ENCODE peak calls at places on chromosomes 13 and 19, in ten cellular contexts. F is uterus, R is GM12892, K is IMR-90, E is upper lobe of left lung, B is tibial nerve, O is body of pancreas, U is Peyer's patch, M is HepG2, Y is right lobe of liver. W is an unnamed sample.

GRCh38 chr19:39679791-39680168 is 24.1 kb downstream of the LGALS16 start:
- DNase-seq in F (no peak), R (no peak), K (no peak), E (no peak), B (no peak), O (no peak), U (no peak), M (no peak), Y (no peak), W (no peak)

GRCh38 chr19:38713227-38713649 is 31.0 kb downstream of the CAPN12 start:
- DNase-seq in F (peak), R (no peak), K (peak), E (peak), B (peak), O (peak), U (no peak), M (no peak), Y (peak), W (peak)

GRCh38 chr13:44746690-44747089 is 170.6 kb upstream of the TSC22D1 start:
- DNase-seq in F (no peak), R (no peak), K (peak), E (no peak), B (no peak), O (no peak), U (no peak), M (no peak), Y (no peak), W (no peak)

GRCh38 chr13:69999875-70000274 is 107.8 kb upstream of the ATXN8OS start:
- DNase-seq in F (no peak), R (no peak), K (no peak), E (no peak), B (no peak), O (no peak), U (no peak), M (no peak), Y (no peak), W (no peak)

GRCh38 chr13:32107474-32107873 is 75.9 kb downstream of the FRY start:
- DNase-seq in F (no peak), R (no peak), K (no peak), E (no peak), B (no peak), O (no peak), U (no peak), M (no peak), Y (no peak), W (no peak)

GRCh38 chr13:76944457-76944856 is 3.9 kb upstream of the ACOD1 start:
- DNase-seq in F (no peak), R (no peak), K (peak), E (no peak), B (peak), O (no peak), U (no peak), M (no peak), Y (no peak), W (no peak)

GRCh38 chr19:13165091-13165997 is 15.1 kb downstream of the IER2 start:
- DNase-seq in F (no peak), R (no peak), K (no peak), E (no peak), B (no peak), O (no peak), U (no peak), M (no peak), Y (no peak), W (no peak)

GRCh38 chr13:47719164-47719563 is 281.9 kb downstream of the SUCLA2 start:
- DNase-seq in F (no peak), R (no peak), K (no peak), E (no peak), B (no peak), O (no peak), U (no peak), M (no peak), Y (no peak), W (no peak)

GRCh38 chr19:13459351-13459750 is 46.9 kb downstream of the CACNA1A start:
- DNase-seq in F (no peak), R (no peak), K (no peak), E (no peak), B (no peak), O (no peak), U (no peak), M (no peak), Y (no peak), W (no peak)

GRCh38 chr19:10871711-10872550 is 578 bp downstream of the CARM1 start:
- DNase-seq in F (peak), R (no peak), K (no peak), E (peak), B (no peak), O (peak), U (peak), M (no peak), Y (peak), W (peak)

GRCh38 chr13:48790996-48791395 is 137.3 kb downstream of the CYSLTR2 start:
- DNase-seq in F (no peak), R (no peak), K (no peak), E (no peak), B (no peak), O (no peak), U (no peak), M (no peak), Y (no peak), W (no peak)

GRCh38 chr13:81142306-81142999 is 801.5 kb upstream of the SPRY2 start:
- DNase-seq in F (no peak), R (no peak), K (no peak), E (no peak), B (no peak), O (no peak), U (no peak), M (no peak), Y (no peak), W (no peak)

GRCh38 chr19:45404557-45405434 is at the start of gene PPP1R13L:
- DNase-seq in F (peak), R (peak), K (peak), E (peak), B (no peak), O (peak), U (peak), M (peak), Y (peak), W (peak)

GRCh38 chr19:45934551-45935230 is 20.1 kb upstream of the NANOS2 start:
- DNase-seq in F (no peak), R (no peak), K (no peak), E (no peak), B (no peak), O (no peak), U (no peak), M (no peak), Y (no peak), W (no peak)

GRCh38 chr19:10516671-10517286 is 468 bp downstream of the S1PR5 start:
- DNase-seq in F (no peak), R (no peak), K (no peak), E (no peak), B (no peak), O (no peak), U (no peak), M (no peak), Y (no peak), W (no peak)

GRCh38 chr13:46721054-46721453 is 75.9 kb downstream of the ESD start:
- DNase-seq in F (peak), R (no peak), K (peak), E (no peak), B (peak), O (peak), U (no peak), M (peak), Y (no peak), W (no peak)

GRCh38 chr19:6734096-6734696 is 3.2 kb downstream of the GPR108 start:
- DNase-seq in F (no peak), R (no peak), K (no peak), E (no peak), B (no peak), O (no peak), U (no peak), M (no peak), Y (peak), W (no peak)

GRCh38 chr19:46015961-46016425 is 6.9 kb downstream of the PGLYRP1 start:
- DNase-seq in F (no peak), R (no peak), K (no peak), E (peak), B (no peak), O (no peak), U (no peak), M (no peak), Y (peak), W (no peak)

GRCh38 chr13:73092831-73093230 is 34.0 kb downstream of the KLF5 start:
- DNase-seq in F (no peak), R (no peak), K (no peak), E (no peak), B (no peak), O (no peak), U (no peak), M (peak), Y (no peak), W (no peak)

GRCh38 chr19:44943801-44944249 is 1.8 kb downstream of the APOC4 start:
- DNase-seq in F (no peak), R (peak), K (no peak), E (peak), B (peak), O (peak), U (no peak), M (no peak), Y (peak), W (peak)

GRCh38 chr19:14763497-14764145 is 14.7 kb downstream of the ADGRE2 start:
- DNase-seq in F (no peak), R (no peak), K (no peak), E (no peak), B (no peak), O (no peak), U (no peak), M (no peak), Y (peak), W (peak)
- TF ChIP-seq POLR2A in F (no peak), R (no peak), K (no peak), E (no peak), B (no peak), O (no peak), U (no peak), M (no peak), Y (no peak), W (no peak)

GRCh38 chr19:17351815-17352435 is 14.6 kb downstream of the GTPBP3 start:
- DNase-seq in F (no peak), R (no peak), K (no peak), E (peak), B (no peak), O (no peak), U (no peak), M (no peak), Y (no peak), W (no peak)
- TF ChIP-seq POLR2A in F (no peak), R (no peak), K (no peak), E (no peak), B (no peak), O (no peak), U (no peak), M (no peak), Y (no peak), W (no peak)

GRCh38 chr19:1275260-1275975 is at the start of gene FAM174C:
- DNase-seq in F (peak), R (peak), K (peak), E (peak), B (peak), O (peak), U (peak), M (peak), Y (peak), W (peak)

GRCh38 chr19:1274852-1275259 is 474 bp upstream of the FAM174C start:
- DNase-seq in F (no peak), R (no peak), K (no peak), E (no peak), B (no peak), O (no peak), U (no peak), M (no peak), Y (no peak), W (peak)

GRCh38 chr19:1277061-1277460 is 1.7 kb downstream of the FAM174C start:
- DNase-seq in F (no peak), R (no peak), K (no peak), E (peak), B (no peak), O (no peak), U (no peak), M (no peak), Y (peak), W (peak)

GRCh38 chr19:1276620-1277007 is 1.3 kb downstream of the FAM174C start:
- DNase-seq in F (no peak), R (no peak), K (no peak), E (peak), B (no peak), O (no peak), U (no peak), M (no peak), Y (no peak), W (no peak)

DNA sequence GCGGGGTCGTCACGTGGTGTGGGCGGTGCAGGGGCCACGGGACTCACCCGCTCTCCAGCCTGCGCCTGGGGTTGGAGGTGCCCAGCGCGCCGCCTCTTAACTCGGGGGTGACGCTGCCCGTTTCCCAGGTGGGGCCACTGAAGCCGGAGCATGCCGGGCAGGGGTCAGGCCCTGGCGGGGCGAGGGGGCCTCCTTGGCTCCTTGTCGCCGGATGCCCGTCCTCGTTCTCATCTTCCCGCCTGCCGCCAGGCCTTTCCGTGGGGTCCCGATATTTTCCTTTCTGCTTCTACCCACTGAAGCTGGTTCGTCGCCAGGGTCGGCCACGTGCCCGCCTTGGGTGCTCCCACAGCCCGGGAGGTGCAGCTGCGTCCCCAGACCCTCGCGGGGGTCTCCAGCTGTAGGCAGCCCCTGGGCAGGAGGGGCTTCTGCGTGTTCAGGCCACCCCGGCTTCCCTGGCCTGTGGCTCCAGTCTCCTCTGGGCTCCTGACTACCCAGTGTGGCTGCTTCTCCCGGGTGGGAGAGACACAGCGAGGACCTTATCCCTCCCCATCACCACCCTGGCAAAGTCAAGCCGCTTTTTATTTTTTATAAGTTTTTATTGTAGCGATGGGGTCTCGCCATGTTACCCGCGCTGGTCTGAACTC is 768 bp downstream of the FAM174C start:
- DNase-seq in F (no peak), R (no peak), K (no peak), E (no peak), B (no peak), O (no peak), U (no peak), M (no peak), Y (no peak), W (peak)
- TF ChIP-seq POLR2A in F (no peak), R (no peak), K (no peak), E (no peak), B (no peak), O (no peak), U (peak), M (no peak), Y (no peak), W (peak)

GRCh38 chr13:27965740-27966640 is 3.1 kb downstream of the CDX2 start:
- DNase-seq in F (no peak), R (no peak), K (no peak), E (no peak), B (no peak), O (no peak), U (peak), M (no peak), Y (no peak), W (no peak)
- TF ChIP-seq POLR2A in F (no peak), R (no peak), K (no peak), E (no peak), B (no peak), O (no peak), U (no peak), M (no peak), Y (no peak), W (peak)

GRCh38 chr19:19776206-19777008 is 43.5 kb upstream of the ZNF14 start:
- DNase-seq in F (peak), R (peak), K (peak), E (peak), B (peak), O (peak), U (peak), M (peak), Y (peak), W (peak)
- TF ChIP-seq POLR2A in F (peak), R (peak), K (no peak), E (peak), B (no peak), O (peak), U (peak), M (peak), Y (peak), W (no peak)

DNA sequence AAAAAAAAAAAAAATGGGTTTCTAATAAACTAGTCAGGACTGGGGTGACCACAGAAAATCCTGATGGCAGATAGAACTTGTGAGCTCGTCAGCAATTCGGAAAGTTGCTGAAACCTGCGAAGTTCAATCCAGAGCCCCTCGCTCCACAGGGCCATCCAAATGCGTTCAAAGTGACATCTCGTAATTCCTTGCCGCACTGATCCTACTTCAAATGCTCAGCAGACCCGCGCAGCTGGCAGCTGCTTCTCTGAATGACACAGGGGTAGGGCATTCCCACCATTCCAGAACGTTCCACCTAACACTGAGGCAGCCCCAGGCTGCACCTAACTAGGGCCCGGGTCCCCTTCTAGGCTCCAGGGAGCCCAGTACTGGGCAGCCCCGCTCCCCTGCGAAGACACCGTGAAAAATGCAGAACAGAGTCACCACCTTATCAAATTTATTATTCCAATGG is 4.8 kb upstream of the DAPK3 start:
- DNase-seq in F (no peak), R (no peak), K (no peak), E (no peak), B (no peak), O (no peak), U (no peak), M (no peak), Y (no peak), W (no peak)
- TF ChIP-seq POLR2A in F (no peak), R (peak), K (peak), E (no peak), B (no peak), O (no peak), U (no peak), M (peak), Y (no peak), W (no peak)

GRCh38 chr19:12034610-12035009 is 869 bp downstream of the ZNF433 start:
- DNase-seq in F (no peak), R (no peak), K (no peak), E (no peak), B (peak), O (peak), U (no peak), M (no peak), Y (no peak), W (no peak)

GRCh38 chr19:12034196-12034595 is 1.3 kb downstream of the ZNF433 start:
- DNase-seq in F (no peak), R (no peak), K (no peak), E (no peak), B (no peak), O (peak), U (no peak), M (no peak), Y (no peak), W (no peak)

GRCh38 chr19:12035220-12036172 is at the start of gene ZNF433:
- DNase-seq in F (peak), R (peak), K (peak), E (peak), B (peak), O (peak), U (peak), M (peak), Y (peak), W (peak)
- TF ChIP-seq POLR2A in F (peak), R (peak), K (peak), E (peak), B (peak), O (peak), U (no peak), M (peak), Y (peak), W (peak)

DNA sequence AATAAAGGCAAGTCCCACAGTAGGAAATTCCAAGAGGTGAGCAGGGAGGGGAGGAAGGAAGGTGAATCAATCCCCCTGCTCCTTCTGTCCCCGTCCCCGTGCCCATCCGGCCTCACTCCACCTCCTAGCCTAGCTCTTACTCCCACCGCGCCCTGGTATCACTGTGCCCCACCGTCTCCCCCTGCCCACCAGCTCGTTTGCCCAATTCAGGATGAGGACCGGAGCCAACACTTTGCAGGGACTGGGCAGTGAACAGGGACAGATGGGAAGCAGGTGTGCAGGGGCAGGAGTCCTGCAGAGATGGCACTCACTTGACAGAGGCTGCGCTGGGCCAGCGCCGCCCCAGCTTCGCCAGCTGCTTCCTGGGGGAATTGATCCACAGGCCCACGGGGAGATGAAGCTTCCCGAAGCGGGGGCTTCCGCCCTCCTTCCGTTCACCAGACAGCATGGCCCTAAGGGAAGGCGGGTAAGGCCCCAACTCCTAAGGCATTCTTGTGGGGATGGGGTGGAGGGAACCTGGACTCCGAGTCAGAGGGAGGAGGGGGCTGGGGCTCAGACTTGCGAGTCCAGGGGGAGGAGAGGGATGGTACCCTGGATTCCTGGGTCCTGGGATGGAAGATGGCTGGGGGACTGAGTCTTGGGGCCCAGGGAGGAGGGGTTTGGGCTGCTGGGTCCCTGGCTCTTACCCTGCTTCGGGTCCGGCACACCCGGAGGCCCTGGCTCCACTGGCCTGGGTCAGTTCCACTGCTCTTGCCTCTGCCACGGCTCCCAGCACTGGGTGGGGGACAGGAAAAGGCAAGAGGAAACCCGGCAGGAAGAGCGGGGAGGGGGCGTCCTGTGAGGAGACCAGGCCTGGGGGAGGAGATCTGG is at the start of gene RASIP1:
- DNase-seq in F (peak), R (no peak), K (no peak), E (no peak), B (no peak), O (peak), U (no peak), M (no peak), Y (no peak), W (no peak)
- TF ChIP-seq POLR2A in F (peak), R (no peak), K (no peak), E (no peak), B (no peak), O (peak), U (no peak), M (no peak), Y (peak), W (no peak)

DNA sequence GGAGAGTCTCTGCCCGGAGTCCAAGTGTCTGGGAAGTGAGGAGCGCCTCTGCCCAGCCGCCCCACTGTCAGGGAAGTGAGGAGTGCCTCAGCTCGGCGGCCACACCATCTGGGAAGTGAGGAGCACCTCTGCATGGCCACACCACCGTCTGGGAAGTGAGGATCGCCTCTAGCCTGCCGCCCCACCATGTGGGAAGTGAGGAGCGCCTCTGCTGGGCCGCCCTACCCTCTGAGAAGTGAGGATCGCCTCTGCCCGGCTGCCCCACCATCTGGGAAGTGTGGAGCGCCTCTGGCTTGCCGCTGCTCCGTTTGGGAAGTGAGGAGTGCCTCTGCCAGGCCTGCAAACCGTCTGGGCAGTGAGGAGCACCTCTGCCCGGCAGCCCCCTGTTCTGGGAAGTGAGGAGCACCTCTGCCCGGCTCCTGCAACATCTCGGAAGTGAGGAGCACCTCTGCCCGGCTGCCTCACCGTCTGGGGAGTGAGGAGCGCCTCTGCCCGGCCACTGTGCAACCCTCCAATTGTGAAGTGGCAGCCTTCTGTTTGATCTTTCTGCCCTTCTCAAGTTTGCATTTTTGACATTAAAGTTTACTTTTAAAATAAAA is 60.8 kb upstream of the CEACAM21 start:
- DNase-seq in F (no peak), R (no peak), K (no peak), E (peak), B (no peak), O (no peak), U (no peak), M (no peak), Y (peak), W (no peak)
- TF ChIP-seq POLR2A in F (no peak), R (no peak), K (no peak), E (no peak), B (no peak), O (no peak), U (no peak), M (no peak), Y (no peak), W (no peak)